ENCODE peak calls at places on chromosomes 1 and 21, in nine cellular contexts. T is activated T-cell treated with anti-CD3 and anti-CD28 coated beads, Interleukin-2, amount 50 U/mL, for 72 hours; P is GM12878; L is heart right ventricle; I is activated CD8-positive, alpha-beta T cell treated with anti-CD3 and anti-CD28 coated beads, Interleukin-2, amount 10 ng/mL, durations not matched to agents 7 days and 5 days; R is left cardiac atrium; K is left ventricle myocardium superior; A is lower lobe of right lung; V is stimulated activated naive CD8-positive, alpha-beta T cell treated with anti-CD3 and anti-CD28 coated beads, Interleukin-15, Interleukin-2, amounts not matched to agents 100 U/mL and 50 U/mL, for 24 hours. M is an unnamed sample.
A peak's percentile ranks its signal among the peaks of the same experiment; 100 is the strongest.

GRCh38 chr1:41282679-41283317 is 40.7 kb upstream of the SCMH1 start:
- ATAC-seq in V (peak; percentile 13), I (peak; percentile 55), A (peak; percentile 79), L (peak; percentile 68), K (peak; percentile 80), P (peak; percentile 88), T (no peak), R (peak; percentile 81), M (no peak)

GRCh38 chr1:119778886-119779560 is 10.3 kb upstream of the HMGCS2 start:
- ATAC-seq in K (no peak), A (no peak), L (no peak), V (no peak), P (no peak), T (no peak), R (no peak), I (no peak), M (no peak)

GRCh38 chr1:53090227-53091147 is 28.5 kb downstream of the PODN start:
- ATAC-seq in V (no peak), R (peak; percentile 41), L (peak; percentile 18), P (no peak), T (no peak), A (peak; percentile 42), I (no peak), K (peak; percentile 56), M (no peak)

GRCh38 chr1:8040586-8040985 is 14.5 kb upstream of the ERRFI1 start:
- ATAC-seq in I (no peak), A (peak; percentile 93), L (peak; percentile 67), P (no peak), T (no peak), R (peak; percentile 68), V (no peak), K (peak; percentile 85), M (no peak)

GRCh38 chr1:168053681-168054080 is 83.0 kb downstream of the GPR161 start:
- ATAC-seq in T (no peak), K (peak; percentile 90), L (peak; percentile 87), P (no peak), I (no peak), A (no peak), V (no peak), R (peak; percentile 79), M (no peak)

GRCh38 chr1:225371366-225371765 is 56.5 kb downstream of the LBR start:
- ATAC-seq in P (no peak), A (no peak), L (no peak), R (no peak), T (no peak), V (no peak), K (no peak), I (no peak), M (no peak)

GRCh38 chr1:158611916-158612315 is 6.8 kb downstream of the OR10Z1 start:
- ATAC-seq in P (peak; percentile 63), R (no peak), I (no peak), T (no peak), L (no peak), V (no peak), A (no peak), K (no peak), M (no peak)

GRCh38 chr1:202067188-202067977 is 55.3 kb upstream of the GPR37L1 start:
- ATAC-seq in P (peak; percentile 36), I (no peak), A (no peak), T (no peak), V (no peak), L (no peak), K (no peak), R (no peak), M (no peak)

GRCh38 chr1:209607795-209608178 is 24.3 kb downstream of the CAMK1G start:
- ATAC-seq in P (peak; percentile 72), I (no peak), T (peak; percentile 39), A (no peak), V (peak; percentile 17), L (no peak), K (no peak), R (no peak), M (peak; percentile 17)

GRCh38 chr1:94884101-94884875 is 42.6 kb downstream of the CNN3 start:
- ATAC-seq in T (no peak), V (no peak), P (no peak), L (peak; percentile 53), K (peak; percentile 63), A (peak; percentile 79), R (peak; percentile 56), I (no peak), M (no peak)

GRCh38 chr21:45568383-45568782 is 26.1 kb upstream of the SLC19A1 start:
- ATAC-seq in I (no peak), V (no peak), P (no peak), A (no peak), L (no peak), K (no peak), T (no peak), R (no peak), M (no peak)

GRCh38 chr1:162349635-162350330 is 26.9 kb downstream of the SPATA46 start:
- ATAC-seq in A (no peak), V (no peak), I (no peak), L (no peak), T (no peak), P (no peak), R (no peak), K (no peak), M (no peak)

GRCh38 chr1:95116666-95117206 is 419 bp upstream of the TLCD4 start:
- ATAC-seq in T (peak; percentile 71), K (peak; percentile 77), R (peak; percentile 76), V (peak; percentile 65), I (peak; percentile 55), A (peak; percentile 87), L (peak; percentile 79), P (peak; percentile 82), M (peak; percentile 70)

GRCh38 chr1:13771745-13772144 is 71.8 kb downstream of the PRDM2 start:
- ATAC-seq in L (no peak), P (no peak), R (no peak), K (no peak), T (no peak), I (no peak), V (no peak), A (no peak), M (no peak)